ENCODE peak calls at places on chromosomes 4 and X, in nine cellular contexts. One of them, this sample, is unnamed.

GRCh38 chr4:41622816-41623215 is 84.9 kb downstream of the LIMCH1 start:
- DNase-seq in NT2/D1: no peak
- DNase-seq in AG09309: no peak
- DNase-seq in lung: no peak
- DNase-seq in coronary artery: no peak
- DNase-seq in tibial nerve: no peak
- DNase-seq in lower leg skin: no peak
- DNase-seq in MM.1S: no peak
- DNase-seq in effector memory CD4-positive, alpha-beta T cell: no peak
- DNase-seq in this sample: no peak

GRCh38 chr4:3527914-3528876 is 4.0 kb downstream of the LRPAP1 start:
- DNase-seq in MM.1S: no peak
- DNase-seq in effector memory CD4-positive, alpha-beta T cell: no peak
- DNase-seq in lower leg skin: no peak
- DNase-seq in lung: no peak
- DNase-seq in tibial nerve: no peak
- DNase-seq in AG09309: no peak
- DNase-seq in coronary artery: peak; percentile 47
- DNase-seq in NT2/D1: no peak
- DNase-seq in this sample: no peak

GRCh38 chrX:149567621-149568417 is 18.1 kb upstream of the HSFX3 start:
- DNase-seq in coronary artery: no peak
- DNase-seq in lower leg skin: no peak
- DNase-seq in NT2/D1: no peak
- DNase-seq in lung: no peak
- DNase-seq in MM.1S: no peak
- DNase-seq in AG09309: no peak
- DNase-seq in effector memory CD4-positive, alpha-beta T cell: no peak
- DNase-seq in tibial nerve: no peak
- DNase-seq in this sample: no peak

GRCh38 chrX:144334577-144334976 is 450.7 kb downstream of the UBE2NL start:
- DNase-seq in NT2/D1: peak; percentile 0
- DNase-seq in MM.1S: no peak
- DNase-seq in lung: no peak
- DNase-seq in effector memory CD4-positive, alpha-beta T cell: no peak
- DNase-seq in tibial nerve: no peak
- DNase-seq in coronary artery: no peak
- DNase-seq in AG09309: no peak
- DNase-seq in lower leg skin: no peak
- DNase-seq in this sample: no peak

GRCh38 chrX:150063673-150064072 is 125.4 kb upstream of the EOLA2 start:
- DNase-seq in lung: no peak
- DNase-seq in coronary artery: no peak
- DNase-seq in effector memory CD4-positive, alpha-beta T cell: no peak
- DNase-seq in NT2/D1: no peak
- DNase-seq in lower leg skin: no peak
- DNase-seq in AG09309: no peak
- DNase-seq in tibial nerve: no peak
- DNase-seq in MM.1S: no peak
- DNase-seq in this sample: no peak

GRCh38 chrX:151488677-151489076 is 74.8 kb upstream of the PASD1 start:
- DNase-seq in NT2/D1: no peak
- DNase-seq in lung: no peak
- DNase-seq in lower leg skin: no peak
- DNase-seq in coronary artery: no peak
- DNase-seq in tibial nerve: no peak
- DNase-seq in AG09309: no peak
- DNase-seq in MM.1S: no peak
- DNase-seq in effector memory CD4-positive, alpha-beta T cell: no peak
- DNase-seq in this sample: no peak

GRCh38 chr4:102869569-102870227 is 906 bp downstream of the CISD2 start:
- DNase-seq in effector memory CD4-positive, alpha-beta T cell: no peak
- DNase-seq in AG09309: no peak
- DNase-seq in NT2/D1: no peak
- DNase-seq in tibial nerve: peak; percentile 15
- DNase-seq in lower leg skin: no peak
- DNase-seq in MM.1S: no peak
- DNase-seq in coronary artery: no peak
- DNase-seq in lung: no peak
- DNase-seq in this sample: no peak

GRCh38 chrX:39819921-39820849 is 277.6 kb downstream of the BCOR start:
- DNase-seq in coronary artery: no peak
- DNase-seq in tibial nerve: peak; percentile 6
- DNase-seq in NT2/D1: no peak
- DNase-seq in effector memory CD4-positive, alpha-beta T cell: no peak
- DNase-seq in lower leg skin: no peak
- DNase-seq in AG09309: no peak
- DNase-seq in lung: no peak
- DNase-seq in MM.1S: no peak
- DNase-seq in this sample: no peak

GRCh38 chrX:65643046-65643785 is 24.2 kb upstream of the MSN start:
- DNase-seq in AG09309: no peak
- DNase-seq in lung: peak; percentile 60
- DNase-seq in lower leg skin: no peak
- DNase-seq in tibial nerve: no peak
- DNase-seq in effector memory CD4-positive, alpha-beta T cell: no peak
- DNase-seq in NT2/D1: no peak
- DNase-seq in MM.1S: no peak
- DNase-seq in coronary artery: no peak
- DNase-seq in this sample: no peak

GRCh38 chr4:161581262-161581661 is 582.5 kb downstream of the FSTL5 start:
- DNase-seq in tibial nerve: peak; percentile 6
- DNase-seq in lung: no peak
- DNase-seq in coronary artery: no peak
- DNase-seq in effector memory CD4-positive, alpha-beta T cell: no peak
- DNase-seq in MM.1S: no peak
- DNase-seq in NT2/D1: no peak
- DNase-seq in AG09309: peak; percentile 24
- DNase-seq in lower leg skin: no peak
- DNase-seq in this sample: no peak

GRCh38 chr4:133839326-133839725 is 362.3 kb downstream of the PABPC4L start:
- DNase-seq in coronary artery: no peak
- DNase-seq in effector memory CD4-positive, alpha-beta T cell: no peak
- DNase-seq in NT2/D1: peak; percentile 1
- DNase-seq in tibial nerve: no peak
- DNase-seq in lung: no peak
- DNase-seq in MM.1S: no peak
- DNase-seq in lower leg skin: no peak
- DNase-seq in AG09309: no peak
- DNase-seq in this sample: no peak

DNA sequence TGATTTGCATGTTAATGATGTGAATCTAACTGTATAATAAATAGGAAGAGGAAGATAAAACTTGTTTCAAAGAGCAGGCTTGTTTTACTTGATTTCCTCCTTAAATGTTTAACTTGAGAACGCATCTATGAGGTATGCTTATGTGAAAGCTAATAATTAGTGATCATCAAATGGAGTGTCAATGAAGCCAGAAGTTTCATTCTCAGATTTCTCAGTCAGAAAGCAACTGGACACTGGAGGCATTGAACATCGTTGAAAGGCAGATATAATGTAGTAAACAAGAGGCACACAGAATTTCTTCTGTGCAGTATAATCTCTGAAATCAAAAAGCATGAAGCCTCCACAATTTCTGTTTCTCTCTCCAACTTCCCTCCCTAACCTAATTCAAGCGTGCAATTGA is 672.9 kb downstream of the ADGRL3 start:
- DNase-seq in AG09309: no peak
- DNase-seq in lower leg skin: no peak
- DNase-seq in tibial nerve: no peak
- DNase-seq in effector memory CD4-positive, alpha-beta T cell: no peak
- DNase-seq in NT2/D1: no peak
- DNase-seq in lung: no peak
- DNase-seq in MM.1S: no peak
- DNase-seq in coronary artery: no peak
- DNase-seq in this sample: no peak
- H3K4me3 ChIP-seq in AG09309: no peak overlapping the region
- H3K4me3 ChIP-seq in lower leg skin: no peak overlapping the region
- H3K4me3 ChIP-seq in tibial nerve: no peak overlapping the region
- H3K4me3 ChIP-seq in effector memory CD4-positive, alpha-beta T cell: no peak overlapping the region
- H3K4me3 ChIP-seq in NT2/D1: no peak overlapping the region
- H3K4me3 ChIP-seq in lung: no peak overlapping the region
- H3K4me3 ChIP-seq in MM.1S: no peak overlapping the region
- H3K4me3 ChIP-seq in coronary artery: no peak overlapping the region
- H3K4me3 ChIP-seq in this sample: no peak overlapping the region

GRCh38 chr4:54066718-54067129 is 2.3 kb upstream of the CHIC2 start:
- DNase-seq in tibial nerve: no peak
- DNase-seq in effector memory CD4-positive, alpha-beta T cell: no peak
- DNase-seq in lung: no peak
- DNase-seq in NT2/D1: no peak
- DNase-seq in AG09309: no peak
- DNase-seq in coronary artery: no peak
- DNase-seq in lower leg skin: no peak
- DNase-seq in MM.1S: no peak
- DNase-seq in this sample: no peak

GRCh38 chr4:54063737-54064316 is 578 bp downstream of the CHIC2 start:
- DNase-seq in coronary artery: peak; percentile 79
- DNase-seq in tibial nerve: peak; percentile 30
- DNase-seq in AG09309: no peak
- DNase-seq in effector memory CD4-positive, alpha-beta T cell: peak; percentile 12
- DNase-seq in lower leg skin: peak; percentile 39
- DNase-seq in MM.1S: peak; percentile 31
- DNase-seq in lung: peak; percentile 30
- DNase-seq in NT2/D1: peak; percentile 8
- DNase-seq in this sample: no peak

GRCh38 chr4:54066088-54066415 is 1.6 kb upstream of the CHIC2 start:
- DNase-seq in NT2/D1: no peak
- DNase-seq in MM.1S: no peak
- DNase-seq in AG09309: no peak
- DNase-seq in tibial nerve: no peak
- DNase-seq in lower leg skin: no peak
- DNase-seq in effector memory CD4-positive, alpha-beta T cell: no peak
- DNase-seq in lung: no peak
- DNase-seq in coronary artery: peak; percentile 76
- DNase-seq in this sample: no peak

GRCh38 chr4:54064317-54065275 is at the start of gene CHIC2:
- DNase-seq in AG09309: peak; percentile 77
- DNase-seq in tibial nerve: peak; percentile 90
- DNase-seq in coronary artery: peak; percentile 97
- DNase-seq in effector memory CD4-positive, alpha-beta T cell: peak; percentile 94
- DNase-seq in MM.1S: peak; percentile 97
- DNase-seq in lung: peak; percentile 95
- DNase-seq in NT2/D1: peak; percentile 73
- DNase-seq in lower leg skin: peak; percentile 93
- DNase-seq in this sample: peak; percentile 92

DNA sequence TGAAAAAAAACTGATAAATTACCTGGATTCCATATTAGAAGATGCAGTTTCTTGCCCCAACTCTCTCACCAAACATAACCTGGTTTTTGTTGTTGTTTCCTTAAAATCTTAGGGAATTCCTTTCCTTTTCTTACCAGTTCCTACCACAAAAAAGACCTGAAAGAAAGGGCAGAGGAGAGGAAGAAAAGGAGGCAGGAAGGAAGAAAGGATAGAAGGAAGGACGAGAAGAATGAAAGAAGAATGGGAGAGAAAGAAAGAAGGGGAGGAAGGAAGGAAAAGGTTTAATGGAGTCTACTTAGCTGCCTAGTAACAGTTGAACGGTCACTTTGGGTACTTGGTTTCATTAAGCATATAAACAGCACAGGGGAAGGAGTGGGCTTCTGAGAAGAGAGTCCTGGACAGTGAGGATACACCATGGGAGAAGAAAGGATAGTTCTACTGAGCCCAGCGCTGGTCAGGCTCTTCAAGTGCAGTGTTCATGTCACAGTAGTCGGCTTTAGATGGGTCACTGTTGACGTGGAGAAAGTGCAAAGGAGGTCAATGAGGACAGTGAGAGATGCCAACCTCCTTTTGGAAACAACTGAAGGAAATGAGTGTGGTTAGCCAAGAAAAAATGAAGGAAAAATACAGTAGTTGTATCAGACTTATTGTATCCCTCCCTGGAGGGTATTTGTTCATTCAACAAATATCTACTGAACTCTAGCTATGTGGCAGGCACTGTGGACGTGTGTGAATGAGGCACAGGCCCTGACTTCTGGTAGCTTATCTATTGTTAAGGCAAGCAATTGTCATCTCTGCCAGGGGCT is 1.1 kb upstream of the CHIC2 start:
- DNase-seq in effector memory CD4-positive, alpha-beta T cell: no peak
- DNase-seq in tibial nerve: no peak
- DNase-seq in AG09309: no peak
- DNase-seq in MM.1S: no peak
- DNase-seq in coronary artery: no peak
- DNase-seq in lung: no peak
- DNase-seq in NT2/D1: no peak
- DNase-seq in lower leg skin: no peak
- DNase-seq in this sample: no peak
- H3K4me3 ChIP-seq in effector memory CD4-positive, alpha-beta T cell: no peak overlapping the region
- H3K4me3 ChIP-seq in tibial nerve: peak overlapping the region; percentile 95
- H3K4me3 ChIP-seq in AG09309: no peak overlapping the region
- H3K4me3 ChIP-seq in MM.1S: peak overlapping the region; percentile 77
- H3K4me3 ChIP-seq in coronary artery: peak overlapping the region; percentile 98
- H3K4me3 ChIP-seq in lung: no peak overlapping the region
- H3K4me3 ChIP-seq in NT2/D1: no peak overlapping the region
- H3K4me3 ChIP-seq in lower leg skin: no peak overlapping the region
- H3K4me3 ChIP-seq in this sample: no peak overlapping the region

GRCh38 chr4:168480991-168481588 is 798 bp upstream of the DDX60L start:
- DNase-seq in tibial nerve: peak; percentile 32
- DNase-seq in NT2/D1: no peak
- DNase-seq in lower leg skin: no peak
- DNase-seq in effector memory CD4-positive, alpha-beta T cell: peak; percentile 13
- DNase-seq in MM.1S: peak; percentile 55
- DNase-seq in AG09309: peak; percentile 55
- DNase-seq in lung: no peak
- DNase-seq in coronary artery: no peak
- DNase-seq in this sample: peak; percentile 85

GRCh38 chr4:168472920-168473319 is 7.4 kb downstream of the DDX60L start:
- DNase-seq in effector memory CD4-positive, alpha-beta T cell: no peak
- DNase-seq in MM.1S: no peak
- DNase-seq in coronary artery: no peak
- DNase-seq in lower leg skin: no peak
- DNase-seq in lung: no peak
- DNase-seq in AG09309: no peak
- DNase-seq in NT2/D1: no peak
- DNase-seq in tibial nerve: no peak
- DNase-seq in this sample: no peak

GRCh38 chr4:168478868-168479267 is 1.4 kb downstream of the DDX60L start:
- DNase-seq in tibial nerve: no peak
- DNase-seq in lung: no peak
- DNase-seq in lower leg skin: no peak
- DNase-seq in coronary artery: no peak
- DNase-seq in effector memory CD4-positive, alpha-beta T cell: no peak
- DNase-seq in MM.1S: no peak
- DNase-seq in AG09309: no peak
- DNase-seq in NT2/D1: no peak
- DNase-seq in this sample: no peak

GRCh38 chr4:168474660-168475320 is 5.5 kb downstream of the DDX60L start:
- DNase-seq in tibial nerve: no peak
- DNase-seq in AG09309: no peak
- DNase-seq in lower leg skin: no peak
- DNase-seq in NT2/D1: no peak
- DNase-seq in coronary artery: no peak
- DNase-seq in lung: no peak
- DNase-seq in MM.1S: no peak
- DNase-seq in effector memory CD4-positive, alpha-beta T cell: no peak
- DNase-seq in this sample: no peak

GRCh38 chr4:168475745-168476144 is 4.5 kb downstream of the DDX60L start:
- DNase-seq in NT2/D1: no peak
- DNase-seq in lower leg skin: no peak
- DNase-seq in tibial nerve: no peak
- DNase-seq in lung: no peak
- DNase-seq in MM.1S: no peak
- DNase-seq in coronary artery: no peak
- DNase-seq in effector memory CD4-positive, alpha-beta T cell: no peak
- DNase-seq in AG09309: no peak
- DNase-seq in this sample: no peak
- H3K4me3 ChIP-seq in NT2/D1: no peak overlapping the region
- H3K4me3 ChIP-seq in lower leg skin: no peak overlapping the region
- H3K4me3 ChIP-seq in tibial nerve: no peak overlapping the region
- H3K4me3 ChIP-seq in lung: no peak overlapping the region
- H3K4me3 ChIP-seq in MM.1S: no peak overlapping the region
- H3K4me3 ChIP-seq in coronary artery: no peak overlapping the region
- H3K4me3 ChIP-seq in effector memory CD4-positive, alpha-beta T cell: no peak overlapping the region
- H3K4me3 ChIP-seq in AG09309: no peak overlapping the region
- H3K4me3 ChIP-seq in this sample: no peak overlapping the region

GRCh38 chr4:154999950-155000578 is 208.4 kb upstream of the NPY2R start:
- DNase-seq in lung: no peak
- DNase-seq in coronary artery: no peak
- DNase-seq in effector memory CD4-positive, alpha-beta T cell: no peak
- DNase-seq in MM.1S: no peak
- DNase-seq in tibial nerve: no peak
- DNase-seq in NT2/D1: no peak
- DNase-seq in AG09309: no peak
- DNase-seq in lower leg skin: no peak
- DNase-seq in this sample: no peak
- H3K4me3 ChIP-seq in lung: no peak overlapping the region
- H3K4me3 ChIP-seq in coronary artery: no peak overlapping the region
- H3K4me3 ChIP-seq in effector memory CD4-positive, alpha-beta T cell: no peak overlapping the region
- H3K4me3 ChIP-seq in MM.1S: no peak overlapping the region
- H3K4me3 ChIP-seq in tibial nerve: no peak overlapping the region
- H3K4me3 ChIP-seq in NT2/D1: no peak overlapping the region
- H3K4me3 ChIP-seq in AG09309: no peak overlapping the region
- H3K4me3 ChIP-seq in lower leg skin: no peak overlapping the region
- H3K4me3 ChIP-seq in this sample: no peak overlapping the region